ENCODE peak calls at places on chromosomes 6 and 20, in nine cellular contexts. R is ovary, C is NB4, F is endothelial cell, W is heart right ventricle, T is Peyer's patch, B is HL-60, V is fibroblast of mammary gland, O is foreskin fibroblast. E is an unnamed sample.

GRCh38 chr6:161919711-161920110 is 645.9 kb upstream of the AGPAT4 start:
- DNase-seq in R (no peak), C (no peak), F (no peak), W (no peak), T (no peak), B (no peak), V (peak), O (no peak), E (no peak)

GRCh38 chr20:50504231-50504823 is 5.9 kb upstream of the PTPN1 start:
- DNase-seq in R (no peak), C (peak), F (no peak), W (no peak), T (no peak), B (no peak), V (peak), O (no peak), E (no peak)

GRCh38 chr6:31393932-31394331 is 9.5 kb upstream of the MICA start:
- DNase-seq in R (no peak), C (no peak), F (no peak), W (no peak), T (no peak), B (no peak), V (no peak), O (no peak), E (no peak)

GRCh38 chr6:3542032-3542640 is 85.3 kb upstream of the SLC22A23 start:
- DNase-seq in R (no peak), C (no peak), F (no peak), W (no peak), T (no peak), B (no peak), V (no peak), O (no peak), E (no peak)

GRCh38 chr6:154814063-154814462 is 80.8 kb downstream of the SCAF8 start:
- DNase-seq in R (no peak), C (no peak), F (no peak), W (no peak), T (no peak), B (no peak), V (no peak), O (no peak), E (no peak)

GRCh38 chr6:157376241-157376640 is 4.7 kb upstream of the ZDHHC14 start:
- DNase-seq in R (no peak), C (no peak), F (no peak), W (no peak), T (no peak), B (no peak), V (no peak), O (no peak), E (no peak)

GRCh38 chr6:116010400-116011095 is 50.1 kb downstream of the FRK start:
- DNase-seq in R (peak), C (peak), F (peak), W (peak), T (peak), B (peak), V (peak), O (peak), E (no peak)

GRCh38 chr6:45371924-45372582 is 5.7 kb downstream of the SUPT3H start:
- DNase-seq in R (no peak), C (peak), F (no peak), W (no peak), T (no peak), B (no peak), V (no peak), O (no peak), E (no peak)

GRCh38 chr6:159761135-159761872 is 541 bp upstream of the ACAT2 start:
- DNase-seq in R (no peak), C (peak), F (peak), W (peak), T (peak), B (no peak), V (peak), O (no peak), E (no peak)

GRCh38 chr20:25285091-25285647 is 37.3 kb downstream of the PYGB start:
- DNase-seq in R (peak), C (peak), F (no peak), W (no peak), T (peak), B (no peak), V (peak), O (no peak), E (no peak)

GRCh38 chr6:99816795-99817194 is 177.2 kb downstream of the MCHR2 start:
- DNase-seq in R (no peak), C (no peak), F (no peak), W (no peak), T (no peak), B (no peak), V (no peak), O (no peak), E (no peak)

GRCh38 chr20:50186987-50187402 is 3.6 kb upstream of the CEBPB start:
- DNase-seq in R (no peak), C (no peak), F (no peak), W (no peak), T (peak), B (no peak), V (no peak), O (no peak), E (no peak)

GRCh38 chr6:81696505-81696904 is 56.0 kb downstream of the TENT5A start:
- DNase-seq in R (no peak), C (no peak), F (no peak), W (no peak), T (no peak), B (no peak), V (no peak), O (no peak), E (no peak)

GRCh38 chr20:20009784-20010253 is 7.3 kb upstream of the NAA20 start:
- DNase-seq in R (no peak), C (no peak), F (peak), W (no peak), T (no peak), B (no peak), V (no peak), O (no peak), E (no peak)

GRCh38 chr6:136226027-136226673 is 24.0 kb downstream of the MTFR2 start:
- DNase-seq in R (peak), C (peak), F (peak), W (no peak), T (no peak), B (no peak), V (peak), O (no peak), E (peak)

GRCh38 chr20:16530201-16530681 is 43.0 kb downstream of the KIF16B start:
- DNase-seq in R (no peak), C (no peak), F (no peak), W (no peak), T (peak), B (no peak), V (peak), O (peak), E (no peak)

GRCh38 chr20:32681175-32682084 is 7.7 kb upstream of the C20orf203 start:
- DNase-seq in R (no peak), C (peak), F (peak), W (no peak), T (no peak), B (no peak), V (no peak), O (no peak), E (no peak)

GRCh38 chr6:39417440-39417839 is 94.9 kb upstream of the KCNK16 start:
- DNase-seq in R (no peak), C (no peak), F (no peak), W (no peak), T (no peak), B (no peak), V (no peak), O (no peak), E (no peak)

GRCh38 chr20:1938464-1939269 is 43.5 kb downstream of the SIRPA start:
- DNase-seq in R (no peak), C (no peak), F (no peak), W (no peak), T (no peak), B (no peak), V (no peak), O (no peak), E (no peak)

GRCh38 chr6:53168516-53169257 is 20.0 kb upstream of the GCM1 start:
- DNase-seq in R (no peak), C (no peak), F (no peak), W (no peak), T (no peak), B (no peak), V (peak), O (peak), E (no peak)

GRCh38 chr20:1844723-1845523 is 50.3 kb upstream of the SIRPA start:
- DNase-seq in R (no peak), C (peak), F (no peak), W (no peak), T (no peak), B (peak), V (peak), O (no peak), E (no peak)

GRCh38 chr6:6525948-6526347 is 62.6 kb upstream of the LY86 start:
- DNase-seq in R (no peak), C (no peak), F (no peak), W (no peak), T (no peak), B (no peak), V (no peak), O (no peak), E (no peak)

GRCh38 chr6:108492131-108492766 is 68.5 kb upstream of the FOXO3 start:
- DNase-seq in R (no peak), C (peak), F (peak), W (no peak), T (no peak), B (no peak), V (peak), O (peak), E (peak)

GRCh38 chr6:147283460-147283859 is 79.2 kb downstream of the STXBP5 start:
- DNase-seq in R (no peak), C (no peak), F (no peak), W (no peak), T (no peak), B (no peak), V (peak), O (peak), E (peak)

GRCh38 chr6:75368151-75368779 is 83.7 kb upstream of the TMEM30A start:
- DNase-seq in R (no peak), C (peak), F (peak), W (no peak), T (no peak), B (no peak), V (peak), O (no peak), E (no peak)

GRCh38 chr6:10547809-10548208 is 26.7 kb downstream of the GCNT2 start:
- DNase-seq in R (no peak), C (no peak), F (no peak), W (no peak), T (no peak), B (no peak), V (no peak), O (no peak), E (no peak)

GRCh38 chr6:4134841-4135664 is at the start of gene ECI2:
- DNase-seq in R (no peak), C (peak), F (peak), W (peak), T (peak), B (peak), V (no peak), O (peak), E (no peak)

GRCh38 chr20:43916875-43917371 is 2.3 kb downstream of the TOX2 start:
- DNase-seq in R (no peak), C (no peak), F (no peak), W (no peak), T (peak), B (no peak), V (peak), O (no peak), E (no peak)

GRCh38 chr6:47908271-47908670 is 126.4 kb downstream of the OPN5 start:
- DNase-seq in R (no peak), C (no peak), F (no peak), W (no peak), T (no peak), B (no peak), V (no peak), O (no peak), E (no peak)

GRCh38 chr6:138289739-138290138 is 71.4 kb upstream of the PBOV1 start:
- DNase-seq in R (no peak), C (peak), F (peak), W (peak), T (no peak), B (no peak), V (no peak), O (no peak), E (no peak)

DNA sequence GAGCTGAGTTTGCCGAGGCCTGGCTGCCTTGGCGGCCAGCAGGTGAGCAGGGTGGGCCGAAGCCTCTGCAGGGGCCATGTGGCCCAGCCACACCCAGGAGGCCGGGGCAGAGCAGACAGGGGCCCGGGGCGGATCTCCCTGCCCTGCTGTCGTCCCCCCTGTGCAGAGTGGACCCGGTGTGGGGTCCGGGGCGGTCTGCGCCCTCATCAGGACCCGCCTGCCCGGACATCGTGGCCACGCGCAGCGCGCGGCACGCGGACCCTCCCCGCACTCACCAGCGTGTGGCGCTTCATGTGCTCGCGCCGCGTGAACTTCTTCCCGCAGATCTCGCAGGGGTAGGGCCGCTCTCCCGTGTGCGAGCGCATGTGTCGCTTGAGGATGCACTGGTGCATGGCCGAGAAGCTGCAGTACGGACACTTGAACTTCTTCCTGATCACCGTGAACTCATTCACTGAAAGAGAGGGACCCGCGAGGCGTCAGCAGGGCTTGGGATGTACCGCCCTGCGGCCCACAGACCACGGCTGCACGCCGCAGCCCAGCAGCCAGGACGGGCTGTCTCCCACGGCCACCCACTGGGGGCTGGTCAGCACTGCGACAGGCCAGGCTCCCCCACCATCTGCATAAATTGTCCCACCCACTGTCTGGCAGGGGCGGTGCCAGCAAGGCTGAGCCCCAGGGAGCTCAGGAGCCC is 13.0 kb downstream of the SLC2A4RG start:
- DNase-seq in R (peak), C (no peak), F (no peak), W (no peak), T (no peak), B (no peak), V (no peak), O (no peak), E (no peak)
- TF ChIP-seq CTCF in R (no peak), C (peak), F (no peak), W (no peak), T (no peak), B (no peak), V (no peak), O (no peak), E (no peak)

GRCh38 chr6:141988954-141989705 is 143.6 kb upstream of the GJE1 start:
- DNase-seq in R (no peak), C (peak), F (peak), W (no peak), T (no peak), B (no peak), V (peak), O (peak), E (peak)
- TF ChIP-seq CTCF in R (no peak), C (peak), F (peak), W (peak), T (no peak), B (peak), V (peak), O (peak), E (peak)

GRCh38 chr6:16761469-16762264 is 407 bp upstream of the ATXN1 start:
- DNase-seq in R (peak), C (peak), F (peak), W (peak), T (peak), B (peak), V (peak), O (peak), E (peak)
- TF ChIP-seq CTCF in R (no peak), C (peak), F (no peak), W (peak), T (no peak), B (no peak), V (no peak), O (no peak), E (peak)

GRCh38 chr6:23414204-23414501 is 711.9 kb upstream of the NRSN1 start:
- DNase-seq in R (no peak), C (no peak), F (no peak), W (no peak), T (no peak), B (no peak), V (peak), O (no peak), E (peak)
- TF ChIP-seq CTCF in R (no peak), C (peak), F (peak), W (peak), T (no peak), B (no peak), V (peak), O (peak), E (peak)

GRCh38 chr20:326645-327031 is 1.3 kb downstream of the SOX12 start:
- DNase-seq in R (no peak), C (peak), F (peak), W (no peak), T (peak), B (no peak), V (no peak), O (peak), E (no peak)
- TF ChIP-seq CTCF in R (no peak), C (no peak), F (peak), W (no peak), T (no peak), B (no peak), V (no peak), O (no peak), E (no peak)

GRCh38 chr6:134389129-134389528 is 71.2 kb upstream of the SGK1 start:
- DNase-seq in R (no peak), C (peak), F (no peak), W (no peak), T (no peak), B (peak), V (no peak), O (no peak), E (no peak)
- TF ChIP-seq CTCF in R (no peak), C (no peak), F (no peak), W (no peak), T (no peak), B (no peak), V (no peak), O (no peak), E (no peak)

DNA sequence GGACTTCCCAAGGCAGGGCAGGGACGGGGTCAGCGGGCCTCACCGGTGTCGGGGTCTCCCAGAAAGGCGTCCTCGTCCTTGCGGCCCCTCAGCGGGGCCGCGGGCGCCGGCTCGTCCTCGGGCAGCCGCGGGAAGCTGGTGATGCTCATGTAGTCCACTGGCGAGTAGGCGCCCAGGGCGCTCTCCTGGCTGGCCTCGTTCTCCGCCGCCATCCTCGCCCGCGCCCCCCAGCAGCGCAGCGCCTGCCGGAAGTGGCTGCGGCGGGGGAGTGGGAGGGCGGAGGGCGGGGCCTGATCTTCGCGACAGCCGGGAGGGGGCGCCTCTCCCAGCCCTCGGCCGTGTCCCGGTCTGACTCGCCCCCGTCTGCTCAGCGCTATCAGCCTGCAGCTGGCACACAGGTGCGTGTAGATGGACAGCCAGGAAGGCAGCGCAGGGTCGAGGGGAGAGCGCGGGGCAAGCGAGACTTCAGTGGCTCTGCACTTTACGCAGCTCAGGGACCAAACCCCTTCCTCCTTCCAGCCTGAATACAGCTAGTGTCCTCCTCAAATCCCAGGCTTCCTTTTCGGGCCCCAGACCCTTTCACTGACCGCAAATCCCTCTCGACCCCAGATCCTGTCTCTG is at the start of gene GGT7:
- DNase-seq in R (peak), C (peak), F (peak), W (peak), T (peak), B (peak), V (peak), O (peak), E (no peak)
- TF ChIP-seq CTCF in R (peak), C (peak), F (peak), W (peak), T (peak), B (peak), V (peak), O (peak), E (peak)

GRCh38 chr6:140440223-140440810 is 1065.9 kb upstream of the CITED2 start:
- DNase-seq in R (no peak), C (no peak), F (no peak), W (no peak), T (no peak), B (no peak), V (no peak), O (no peak), E (no peak)

GRCh38 chr6:140445474-140446004 is 1071.1 kb upstream of the CITED2 start:
- DNase-seq in R (no peak), C (no peak), F (no peak), W (no peak), T (no peak), B (no peak), V (peak), O (peak), E (peak)

GRCh38 chr6:140437619-140438345 is 1063.3 kb upstream of the CITED2 start:
- DNase-seq in R (no peak), C (no peak), F (no peak), W (no peak), T (no peak), B (no peak), V (no peak), O (no peak), E (no peak)

GRCh38 chr6:140438346-140438735 is 1063.9 kb upstream of the CITED2 start:
- DNase-seq in R (no peak), C (no peak), F (no peak), W (no peak), T (no peak), B (no peak), V (no peak), O (no peak), E (no peak)

DNA sequence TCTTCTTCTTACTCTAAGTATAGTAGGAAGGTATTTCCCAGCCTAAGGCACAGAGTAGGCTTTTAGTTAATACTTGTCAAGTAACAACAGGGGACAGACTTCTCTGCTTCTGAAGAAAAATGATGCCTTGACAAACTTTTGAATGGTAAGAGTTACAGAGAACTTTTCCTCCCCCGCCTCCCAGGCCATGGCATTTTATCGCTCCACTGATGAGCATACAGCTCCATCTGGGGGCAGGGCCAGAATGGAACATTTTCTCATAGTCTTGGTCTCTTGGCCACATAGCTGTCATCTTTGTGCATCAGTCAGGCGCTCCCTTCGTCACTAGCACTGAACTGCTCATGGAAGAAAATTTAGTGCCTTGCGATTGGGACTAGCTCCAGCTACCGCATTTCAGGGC is 1066.8 kb upstream of the CITED2 start:
- DNase-seq in R (peak), C (peak), F (peak), W (peak), T (no peak), B (no peak), V (peak), O (peak), E (no peak)
- TF ChIP-seq CTCF in R (peak), C (no peak), F (no peak), W (peak), T (no peak), B (no peak), V (peak), O (peak), E (peak)

E was measured in AG09309.